ENCODE peak calls at places on chromosomes 6 and 20, in six cellular contexts. B, V, D, M, X and Z are unnamed samples.
A peak's percentile ranks its signal among the peaks of the same experiment; 100 is the strongest.

GRCh38 chr6:11458509-11458908 is 79.0 kb upstream of the TMEM170B start:
- DNase-seq in X (no peak), M (no peak), D (no peak), B (no peak), V (no peak), Z (no peak)

GRCh38 chr6:63930848-63931247 is 295.2 kb downstream of the PHF3 start:
- DNase-seq in V (no peak), M (no peak), D (no peak), B (no peak), X (no peak), Z (no peak)

GRCh38 chr6:117025310-117025709 is 148.3 kb downstream of the RFX6 start:
- DNase-seq in B (no peak), X (no peak), V (no peak), M (no peak), D (no peak), Z (no peak)

GRCh38 chr20:24382330-24382729 is 87.1 kb upstream of the SYNDIG1 start:
- DNase-seq in B (no peak), V (no peak), X (no peak), D (no peak), M (no peak), Z (no peak)

GRCh38 chr20:54566224-54566750 is 90.9 kb downstream of the DOK5 start:
- DNase-seq in X (no peak), B (no peak), D (no peak), M (no peak), V (no peak), Z (no peak)

GRCh38 chr6:121748376-121748775 is 312.9 kb downstream of the GJA1 start:
- DNase-seq in B (no peak), D (peak; percentile 3), M (no peak), V (no peak), X (peak; percentile 31), Z (no peak)

GRCh38 chr6:38673397-38674165 is 29.4 kb downstream of the GLO1 start:
- DNase-seq in D (peak; percentile 6), M (no peak), X (no peak), B (no peak), V (no peak), Z (no peak)

GRCh38 chr6:158323561-158323958 is 11.3 kb downstream of the TULP4 start:
- DNase-seq in X (no peak), B (no peak), M (no peak), D (no peak), V (no peak), Z (no peak)

GRCh38 chr6:159008656-159009288 is 8.8 kb upstream of the RSPH3 start:
- DNase-seq in V (no peak), B (peak; percentile 28), X (peak; percentile 71), D (peak; percentile 54), M (no peak), Z (peak; percentile 57)

GRCh38 chr6:38603966-38604365 is 35.8 kb downstream of the BTBD9 start:
- DNase-seq in X (peak; percentile 77), M (no peak), V (no peak), D (no peak), B (no peak), Z (no peak)

GRCh38 chr6:28940859-28941680 is 17.3 kb upstream of the TRIM27 start:
- DNase-seq in X (peak; percentile 94), D (peak; percentile 96), V (peak; percentile 67), B (peak; percentile 95), M (peak; percentile 50), Z (peak; percentile 75)

GRCh38 chr6:161272600-161273355 is 1.1 kb downstream of the AGPAT4 start:
- DNase-seq in D (no peak), V (peak; percentile 34), X (peak; percentile 68), M (no peak), B (no peak), Z (no peak)

GRCh38 chr6:14117158-14118090 is at the start of gene CD83:
- DNase-seq in X (peak; percentile 42), V (peak; percentile 60), M (peak; percentile 71), D (peak; percentile 72), B (no peak), Z (peak; percentile 94)

GRCh38 chr20:58670097-58670496 is 19.0 kb downstream of the STX16 start:
- DNase-seq in X (no peak), D (no peak), M (no peak), B (no peak), V (no peak), Z (no peak)

GRCh38 chr6:87588756-87589407 is 905 bp downstream of the RARS2 start:
- DNase-seq in B (no peak), V (no peak), M (no peak), D (no peak), X (no peak), Z (no peak)

GRCh38 chr20:39853664-39854063 is 835.4 kb downstream of the MAFB start:
- DNase-seq in D (no peak), M (no peak), B (no peak), V (no peak), X (peak; percentile 54), Z (no peak)

GRCh38 chr6:118350881-118351430 is 197.1 kb upstream of the PLN start:
- DNase-seq in D (no peak), B (no peak), V (no peak), M (no peak), X (no peak), Z (no peak)

GRCh38 chr6:9482030-9482731 is 932.7 kb downstream of the TFAP2A start:
- DNase-seq in D (peak; percentile 92), M (no peak), B (peak; percentile 74), V (no peak), X (peak; percentile 94), Z (no peak)

GRCh38 chr6:170122676-170123075 is 168.2 kb downstream of the DLL1 start:
- DNase-seq in M (no peak), D (no peak), B (no peak), V (no peak), X (no peak), Z (no peak)

GRCh38 chr6:69719602-69720193 is 77.1 kb downstream of the LMBRD1 start:
- DNase-seq in D (peak; percentile 50), V (no peak), B (peak; percentile 25), M (no peak), X (peak; percentile 74), Z (no peak)

GRCh38 chr6:100078509-100078908 is 84.5 kb upstream of the MCHR2 start:
- DNase-seq in B (no peak), V (no peak), M (no peak), D (peak; percentile 71), X (peak; percentile 11), Z (no peak)

GRCh38 chr6:129705212-129705611 is 4.8 kb downstream of the ARHGAP18 start:
- DNase-seq in B (no peak), V (no peak), M (no peak), D (no peak), X (no peak), Z (no peak)

GRCh38 chr6:129701721-129702455 is 8.1 kb downstream of the ARHGAP18 start:
- DNase-seq in X (peak; percentile 50), M (no peak), V (no peak), D (no peak), B (no peak), Z (no peak)

GRCh38 chr6:129707882-129708495 is 2.0 kb downstream of the ARHGAP18 start:
- DNase-seq in V (no peak), D (no peak), X (no peak), M (no peak), B (no peak), Z (no peak)

GRCh38 chr6:129707028-129707427 is 2.9 kb downstream of the ARHGAP18 start:
- DNase-seq in X (no peak), V (no peak), B (no peak), M (no peak), D (no peak), Z (no peak)

GRCh38 chr6:129704708-129705107 is 5.3 kb downstream of the ARHGAP18 start:
- DNase-seq in X (no peak), V (no peak), M (no peak), B (no peak), D (no peak), Z (no peak)
- TF ChIP-seq CTCF in X (no peak), V (no peak), M (no peak), B (no peak), D (no peak), Z (no peak)

GRCh38 chr6:147106759-147107401 is 97.3 kb upstream of the STXBP5 start:
- DNase-seq in D (no peak), B (no peak), X (peak; percentile 82), M (no peak), V (no peak), Z (no peak)
- H3K4me3 ChIP-seq in D (no peak overlapping the region), B (peak overlapping the region; percentile 17), X (peak overlapping the region; percentile 31), M (no peak overlapping the region), V (no peak overlapping the region), Z (no peak overlapping the region)

DNA sequence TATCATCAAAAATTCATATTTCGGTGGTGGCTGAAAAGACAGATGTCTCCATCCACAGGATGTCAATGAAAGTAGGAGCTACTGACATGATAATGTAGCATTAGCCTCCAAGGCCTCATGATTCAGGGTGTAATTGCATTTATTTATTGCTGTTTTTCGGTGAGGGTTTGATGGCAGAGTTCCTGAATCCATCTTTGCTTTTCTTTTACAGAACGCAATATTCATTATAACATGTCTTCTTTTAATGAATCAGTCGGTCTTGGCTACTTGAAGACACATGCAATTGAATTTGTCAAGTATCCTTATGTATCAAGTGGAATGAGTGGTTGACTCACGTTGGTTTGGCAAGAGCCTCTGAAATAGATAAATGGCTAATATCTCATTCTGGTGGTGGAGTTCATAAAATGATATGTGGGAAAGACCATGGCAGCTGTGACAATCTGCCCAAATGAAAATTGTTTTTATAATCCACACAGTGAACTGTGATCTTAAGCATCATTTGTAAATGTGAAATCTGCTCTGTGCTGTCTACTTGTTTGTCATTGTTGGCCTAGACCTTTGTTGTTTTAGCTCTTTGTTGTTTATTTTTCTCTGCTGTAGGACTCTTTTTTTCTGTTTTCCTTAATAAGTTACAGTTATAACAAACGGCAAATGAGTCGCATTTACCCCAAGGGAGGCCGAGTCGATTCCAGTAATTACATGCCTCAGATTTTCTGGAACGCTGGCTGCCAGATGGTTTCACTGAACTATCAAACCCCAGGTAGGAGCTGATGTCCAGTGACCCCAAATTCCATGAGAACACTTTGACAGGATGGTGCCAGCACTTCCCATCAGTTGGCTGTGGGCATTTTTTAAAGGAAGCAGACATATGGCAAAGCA is 105.7 kb upstream of the LAMP5 start:
- DNase-seq in B (no peak), V (no peak), M (no peak), D (peak; percentile 70), X (peak; percentile 67), Z (no peak)
- TF ChIP-seq CTCF in B (peak; percentile 51), V (no peak), M (no peak), D (peak; percentile 32), X (no peak), Z (no peak)

DNA sequence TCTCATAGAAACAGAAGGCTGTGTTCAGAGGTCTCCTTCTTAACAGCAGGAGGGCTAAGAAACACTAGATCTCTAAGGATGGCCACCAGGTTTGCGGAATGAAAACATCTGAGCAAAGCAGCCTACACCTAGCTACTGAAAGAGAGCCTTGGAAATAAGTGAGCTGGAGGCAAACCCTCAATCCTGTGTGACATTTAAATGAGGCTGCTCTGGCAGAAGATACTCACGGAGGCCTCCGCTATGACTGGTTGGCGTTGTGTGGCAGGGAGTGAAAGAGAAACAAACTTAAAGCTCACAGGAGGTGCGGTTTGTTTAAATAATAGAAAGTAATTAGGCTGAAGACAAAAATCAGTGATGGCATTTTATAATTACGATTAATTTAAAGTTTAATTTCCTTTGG is 162.0 kb upstream of the RNF217 start:
- DNase-seq in V (no peak), X (no peak), B (no peak), D (no peak), M (no peak), Z (no peak)
- H3K4me3 ChIP-seq in V (no peak overlapping the region), X (no peak overlapping the region), B (no peak overlapping the region), D (no peak overlapping the region), M (no peak overlapping the region), Z (no peak overlapping the region)